ENCODE peak calls at places on chromosome 17, in ten cellular contexts. I is neural crest cell, T is endothelial cell of umbilical vein, Q is Caco-2, N is uterus, O is foreskin fibroblast, S is heart right ventricle, X is AG09309, Z is mucosa of descending colon, B is GM13977. V is an unnamed sample.

GRCh38 chr17:9217151-9218067 is 196.1 kb downstream of the NTN1 start:
- DNase-seq in I (no peak), T (no peak), Q (no peak), N (peak), O (peak), S (no peak), X (peak), Z (no peak), B (no peak), V (no peak)

GRCh38 chr17:80523054-80523744 is 21.4 kb upstream of the RPTOR start:
- DNase-seq in I (no peak), T (no peak), Q (no peak), N (no peak), O (no peak), S (no peak), X (no peak), Z (no peak), B (no peak), V (no peak)

GRCh38 chr17:17837966-17838962 is 1.5 kb upstream of the SREBF1 start:
- DNase-seq in I (no peak), T (peak), Q (peak), N (peak), O (peak), S (peak), X (no peak), Z (peak), B (no peak), V (no peak)

GRCh38 chr17:78147315-78147998 is 1.3 kb downstream of the C17orf99 start:
- DNase-seq in I (no peak), T (no peak), Q (no peak), N (no peak), O (no peak), S (no peak), X (no peak), Z (no peak), B (no peak), V (peak)

GRCh38 chr17:82331345-82331939 is 2.1 kb downstream of the SECTM1 start:
- DNase-seq in I (no peak), T (no peak), Q (no peak), N (no peak), O (no peak), S (peak), X (no peak), Z (peak), B (no peak), V (no peak)

GRCh38 chr17:77778636-77779524 is 179.6 kb upstream of the TNRC6C start:
- DNase-seq in I (no peak), T (no peak), Q (no peak), N (no peak), O (no peak), S (peak), X (no peak), Z (peak), B (no peak), V (no peak)

GRCh38 chr17:5585814-5586558 is 1.7 kb upstream of the NLRP1 start:
- DNase-seq in I (no peak), T (no peak), Q (no peak), N (no peak), O (peak), S (no peak), X (no peak), Z (no peak), B (no peak), V (no peak)

GRCh38 chr17:46811978-46812583 is 6.4 kb downstream of the WNT3 start:
- DNase-seq in I (no peak), T (no peak), Q (no peak), N (peak), O (peak), S (no peak), X (peak), Z (no peak), B (no peak), V (no peak)

GRCh38 chr17:73342549-73343167 is 30.9 kb upstream of the CDC42EP4 start:
- DNase-seq in I (no peak), T (no peak), Q (no peak), N (no peak), O (peak), S (no peak), X (no peak), Z (no peak), B (no peak), V (no peak)

GRCh38 chr17:77666881-77667395 is 291.6 kb upstream of the TNRC6C start:
- DNase-seq in I (no peak), T (no peak), Q (no peak), N (no peak), O (no peak), S (no peak), X (no peak), Z (peak), B (peak), V (peak)

GRCh38 chr17:12098568-12098967 is 77.9 kb downstream of the MAP2K4 start:
- DNase-seq in I (no peak), T (no peak), Q (no peak), N (no peak), O (no peak), S (no peak), X (no peak), Z (no peak), B (peak), V (peak)

GRCh38 chr17:12095522-12095921 is 74.8 kb downstream of the MAP2K4 start:
- DNase-seq in I (no peak), T (no peak), Q (no peak), N (no peak), O (no peak), S (no peak), X (no peak), Z (no peak), B (no peak), V (no peak)

GRCh38 chr17:12097326-12097725 is 76.6 kb downstream of the MAP2K4 start:
- DNase-seq in I (no peak), T (peak), Q (no peak), N (no peak), O (no peak), S (no peak), X (no peak), Z (no peak), B (no peak), V (no peak)

GRCh38 chr17:12094336-12094735 is 73.7 kb downstream of the MAP2K4 start:
- DNase-seq in I (no peak), T (no peak), Q (no peak), N (no peak), O (no peak), S (no peak), X (no peak), Z (no peak), B (no peak), V (no peak)

DNA sequence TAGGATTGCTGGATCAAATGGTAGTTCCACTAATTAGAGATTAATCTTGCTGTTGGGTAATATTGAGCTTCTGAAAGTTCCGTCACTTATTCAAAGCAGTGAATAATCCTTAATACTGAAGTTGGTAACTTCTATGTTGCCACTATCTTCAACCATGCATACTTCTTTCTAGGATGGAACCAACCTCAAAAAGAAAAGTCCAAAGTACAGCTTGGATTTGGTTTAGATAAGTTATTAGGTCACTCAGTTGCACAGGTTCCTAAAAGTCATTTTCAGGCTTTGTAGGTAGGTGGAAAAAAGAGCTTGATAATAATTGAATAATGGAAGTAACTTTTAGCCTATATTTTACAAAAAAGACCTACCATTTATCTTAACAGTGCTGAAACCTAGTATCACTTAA is 78.7 kb downstream of the MAP2K4 start:
- DNase-seq in I (no peak), T (no peak), Q (no peak), N (no peak), O (no peak), S (no peak), X (no peak), Z (no peak), B (no peak), V (no peak)
- TF ChIP-seq CTCF in I (no peak), T (no peak), Q (no peak), N (no peak), O (no peak), S (no peak), X (no peak), Z (no peak), B (no peak), V (no peak)

GRCh38 chr17:7997186-7997585 is 5.2 kb upstream of the GUCY2D start:
- DNase-seq in I (no peak), T (peak), Q (no peak), N (no peak), O (peak), S (peak), X (no peak), Z (peak), B (no peak), V (no peak)
- TF ChIP-seq CTCF in I (peak), T (peak), Q (peak), N (peak), O (peak), S (peak), X (peak), Z (peak), B (peak), V (peak)

DNA sequence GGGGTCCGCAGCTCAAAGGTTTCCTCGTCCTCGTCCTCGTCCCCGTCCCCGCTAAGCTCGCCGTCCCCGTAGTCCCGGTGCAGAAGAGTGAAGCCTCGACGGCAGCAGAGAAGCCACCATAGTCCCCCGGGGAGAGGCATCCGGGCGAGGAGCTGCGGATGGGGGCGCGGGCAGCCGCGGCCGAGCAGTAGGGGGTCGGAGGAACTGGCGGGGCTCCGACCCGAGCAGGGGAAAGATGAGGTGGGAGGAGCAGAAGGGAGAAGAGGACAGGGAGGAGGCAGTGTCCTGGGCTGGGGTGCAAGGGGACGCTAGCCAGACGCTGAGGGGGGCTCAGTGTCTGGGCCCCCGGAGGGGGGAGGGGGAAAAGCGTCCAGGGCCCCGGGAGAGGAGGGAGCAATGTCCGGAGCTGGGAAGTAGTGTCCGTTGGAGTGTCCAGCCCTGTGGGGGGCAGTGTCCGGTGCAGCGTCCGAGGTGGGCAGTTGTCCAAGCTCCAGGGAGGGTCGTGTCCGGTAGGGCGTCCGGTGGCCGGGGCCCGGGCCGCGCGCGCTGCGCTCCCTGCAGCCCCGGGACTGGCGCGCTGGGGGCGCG is at the start of gene PLEKHH3:
- DNase-seq in I (peak), T (no peak), Q (no peak), N (no peak), O (no peak), S (no peak), X (no peak), Z (no peak), B (no peak), V (no peak)
- TF ChIP-seq CTCF in I (peak), T (peak), Q (peak), N (peak), O (no peak), S (peak), X (no peak), Z (no peak), B (peak), V (no peak)

GRCh38 chr17:16019347-16019746 is 19.7 kb downstream of the TTC19 start:
- DNase-seq in I (no peak), T (no peak), Q (no peak), N (no peak), O (no peak), S (no peak), X (no peak), Z (no peak), B (no peak), V (no peak)

GRCh38 chr17:16013943-16014407 is 14.4 kb downstream of the TTC19 start:
- DNase-seq in I (peak), T (peak), Q (no peak), N (no peak), O (peak), S (no peak), X (peak), Z (no peak), B (no peak), V (no peak)
- TF ChIP-seq CTCF in I (peak), T (peak), Q (peak), N (peak), O (peak), S (peak), X (peak), Z (no peak), B (no peak), V (no peak)

DNA sequence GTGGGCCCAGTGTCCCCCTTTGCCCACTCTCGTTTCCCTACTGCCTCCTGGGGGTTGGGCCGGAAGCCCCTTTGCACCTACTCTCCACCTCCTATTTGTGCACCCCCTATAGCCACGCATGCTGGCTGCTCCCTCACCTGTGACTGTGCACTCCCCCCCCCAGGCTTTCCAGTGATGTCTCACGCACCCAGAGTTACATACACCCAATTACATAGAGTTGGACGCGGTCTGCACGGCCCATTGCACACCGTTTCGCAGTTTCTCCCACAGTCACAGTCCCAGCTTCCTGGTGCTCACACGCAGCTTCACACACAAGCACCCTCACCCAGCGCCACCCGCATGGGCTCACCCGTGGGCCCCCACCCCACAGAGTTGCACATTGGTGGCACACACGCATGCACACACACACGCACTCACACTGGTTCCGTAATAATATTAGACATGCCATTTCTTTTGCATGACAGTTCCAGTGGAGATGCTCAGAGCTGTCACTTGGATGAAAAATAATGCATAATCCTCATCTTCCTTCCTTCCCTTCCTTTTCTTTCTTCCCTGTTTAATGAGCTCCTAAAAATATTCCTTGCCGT is 21.5 kb upstream of the C1QL1 start:
- DNase-seq in I (no peak), T (no peak), Q (no peak), N (no peak), O (no peak), S (no peak), X (no peak), Z (no peak), B (no peak), V (no peak)
- TF ChIP-seq CTCF in I (no peak), T (no peak), Q (no peak), N (no peak), O (no peak), S (no peak), X (no peak), Z (no peak), B (no peak), V (no peak)

GRCh38 chr17:4551141-4551540 is 4.0 kb downstream of the MYBBP1A start:
- DNase-seq in I (no peak), T (no peak), Q (no peak), N (no peak), O (peak), S (no peak), X (no peak), Z (no peak), B (no peak), V (no peak)
- TF ChIP-seq CTCF in I (peak), T (peak), Q (no peak), N (no peak), O (no peak), S (no peak), X (peak), Z (no peak), B (no peak), V (no peak)